ENCODE peak calls at places on chromosomes 16 and 17, in six cellular contexts. Q, V, D, X, K and O are unnamed samples.

GRCh38 chr17:82180776-82181528 is 31.7 kb downstream of the CCDC57 start:
- DNase-seq in Q (no peak), V (no peak), D (no peak), X (no peak), K (no peak), O (no peak)

GRCh38 chr16:27317320-27317719 is 3.5 kb downstream of the IL4R start:
- DNase-seq in Q (no peak), V (no peak), D (no peak), X (no peak), K (no peak), O (no peak)

GRCh38 chr17:80795737-80796136 is 195.9 kb upstream of the CHMP6 start:
- DNase-seq in Q (no peak), V (no peak), D (no peak), X (no peak), K (peak), O (no peak)

GRCh38 chr17:7632492-7632894 is 2.6 kb downstream of the SHBG start:
- DNase-seq in Q (no peak), V (peak), D (no peak), X (peak), K (no peak), O (no peak)

GRCh38 chr17:5020502-5021023 is 14.7 kb downstream of the SLC52A1 start:
- DNase-seq in Q (no peak), V (no peak), D (no peak), X (no peak), K (no peak), O (no peak)

GRCh38 chr16:3654249-3654991 is at the start of gene DNASE1:
- DNase-seq in Q (peak), V (peak), D (peak), X (peak), K (peak), O (peak)

GRCh38 chr16:19168173-19169080 is at the start of gene SYT17:
- DNase-seq in Q (no peak), V (no peak), D (no peak), X (peak), K (peak), O (no peak)

GRCh38 chr17:57566724-57567123 is 178.4 kb downstream of the CCDC182 start:
- DNase-seq in Q (no peak), V (no peak), D (no peak), X (no peak), K (no peak), O (no peak)

GRCh38 chr16:85205747-85206471 is 93.6 kb upstream of the CIBAR2 start:
- DNase-seq in Q (peak), V (peak), D (no peak), X (no peak), K (peak), O (no peak)

GRCh38 chr16:87608400-87608985 is 6.2 kb downstream of the JPH3 start:
- DNase-seq in Q (peak), V (peak), D (no peak), X (peak), K (no peak), O (no peak)

GRCh38 chr17:72373910-72374741 is 253.3 kb downstream of the SOX9 start:
- DNase-seq in Q (no peak), V (no peak), D (no peak), X (no peak), K (peak), O (no peak)

GRCh38 chr17:82097187-82097918 is 683 bp downstream of the FASN start:
- DNase-seq in Q (no peak), V (peak), D (no peak), X (no peak), K (peak), O (peak)

GRCh38 chr17:13616031-13616430 is 14.3 kb upstream of the HS3ST3A1 start:
- DNase-seq in Q (no peak), V (no peak), D (no peak), X (no peak), K (no peak), O (no peak)

GRCh38 chr17:37848690-37849616 is 75.3 kb upstream of the TBC1D3K start:
- DNase-seq in Q (no peak), V (peak), D (peak), X (no peak), K (no peak), O (peak)

GRCh38 chr17:42585353-42585752 is 7.8 kb upstream of the PSMC3IP start:
- DNase-seq in Q (no peak), V (no peak), D (no peak), X (no peak), K (no peak), O (no peak)

GRCh38 chr17:42743595-42744282 is 1.1 kb downstream of the EZH1 start:
- DNase-seq in Q (no peak), V (peak), D (no peak), X (no peak), K (peak), O (no peak)

GRCh38 chr17:14298221-14298994 is 2.5 kb upstream of the HS3ST3B1 start:
- DNase-seq in Q (no peak), V (no peak), D (no peak), X (peak), K (no peak), O (no peak)

GRCh38 chr17:20228860-20229259 is 219.7 kb downstream of the SPECC1 start:
- DNase-seq in Q (no peak), V (no peak), D (no peak), X (no peak), K (no peak), O (no peak)

GRCh38 chr16:51155901-51156810 is 5.1 kb upstream of the SALL1 start:
- DNase-seq in Q (no peak), V (no peak), D (no peak), X (peak), K (peak), O (no peak)

GRCh38 chr17:68346448-68346847 is 55.2 kb downstream of the ARSG start:
- DNase-seq in Q (no peak), V (no peak), D (peak), X (no peak), K (no peak), O (peak)

GRCh38 chr16:88318521-88318920 is 64.2 kb upstream of the ZNF469 start:
- DNase-seq in Q (no peak), V (no peak), D (no peak), X (no peak), K (no peak), O (no peak)

GRCh38 chr16:76287466-76287865 is 10.3 kb downstream of the CNTNAP4 start:
- DNase-seq in Q (no peak), V (no peak), D (no peak), X (no peak), K (no peak), O (no peak)

GRCh38 chr17:43853546-43853945 is 6.6 kb downstream of the CD300LG start:
- DNase-seq in Q (no peak), V (no peak), D (no peak), X (no peak), K (no peak), O (no peak)

GRCh38 chr16:24170407-24170806 is 85.7 kb upstream of the CACNG3 start:
- DNase-seq in Q (no peak), V (no peak), D (no peak), X (no peak), K (no peak), O (no peak)

GRCh38 chr16:11302977-11303376 is 21.8 kb upstream of the PRM1 start:
- DNase-seq in Q (no peak), V (no peak), D (no peak), X (no peak), K (no peak), O (no peak)

GRCh38 chr16:3793161-3793576 is 75.8 kb upstream of the TRAP1 start:
- DNase-seq in Q (no peak), V (peak), D (no peak), X (no peak), K (no peak), O (no peak)

GRCh38 chr17:13638855-13639458 is 37.2 kb upstream of the HS3ST3A1 start:
- DNase-seq in Q (no peak), V (peak), D (no peak), X (no peak), K (no peak), O (no peak)

GRCh38 chr16:9155876-9156275 is 64.4 kb downstream of the HAPSTR1 start:
- DNase-seq in Q (no peak), V (no peak), D (no peak), X (no peak), K (no peak), O (no peak)

GRCh38 chr17:59844884-59845594 is 47.7 kb downstream of the TUBD1 start:
- DNase-seq in Q (no peak), V (no peak), D (no peak), X (no peak), K (no peak), O (no peak)

GRCh38 chr16:22948603-22949368 is 134.8 kb downstream of the HS3ST2 start:
- DNase-seq in Q (peak), V (peak), D (peak), X (peak), K (peak), O (peak)

GRCh38 chr16:51630051-51630450 is 479.0 kb upstream of the SALL1 start:
- DNase-seq in Q (no peak), V (no peak), D (no peak), X (peak), K (no peak), O (no peak)

GRCh38 chr16:11202260-11203091 is 53.5 kb downstream of the SOCS1 start:
- DNase-seq in Q (no peak), V (no peak), D (peak), X (no peak), K (no peak), O (no peak)

DNA sequence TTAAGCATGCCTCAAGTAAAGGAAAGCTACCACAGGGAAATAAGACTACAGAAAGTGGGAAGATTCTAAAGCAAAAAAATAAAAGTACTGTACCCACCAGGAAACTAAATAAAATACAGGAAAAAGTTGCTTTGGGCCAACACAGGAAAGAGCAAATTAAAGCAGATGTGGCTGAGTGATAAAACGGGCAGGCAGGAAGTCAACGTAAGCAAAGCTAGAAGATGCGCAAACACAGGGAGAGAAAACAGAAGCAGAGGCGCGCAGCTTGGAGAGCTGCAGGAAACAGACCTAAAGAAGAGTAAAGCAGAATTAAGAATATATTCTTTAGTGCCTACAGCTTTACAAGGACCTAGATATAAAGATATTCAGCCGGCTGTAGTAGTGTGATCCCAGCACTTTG is 21.7 kb downstream of the USP36 start:
- DNase-seq in Q (no peak), V (peak), D (no peak), X (no peak), K (peak), O (no peak)
- TF ChIP-seq POLR2AphosphoS5 in Q (no peak), V (no peak), D (no peak), X (no peak), K (no peak), O (no peak)

DNA sequence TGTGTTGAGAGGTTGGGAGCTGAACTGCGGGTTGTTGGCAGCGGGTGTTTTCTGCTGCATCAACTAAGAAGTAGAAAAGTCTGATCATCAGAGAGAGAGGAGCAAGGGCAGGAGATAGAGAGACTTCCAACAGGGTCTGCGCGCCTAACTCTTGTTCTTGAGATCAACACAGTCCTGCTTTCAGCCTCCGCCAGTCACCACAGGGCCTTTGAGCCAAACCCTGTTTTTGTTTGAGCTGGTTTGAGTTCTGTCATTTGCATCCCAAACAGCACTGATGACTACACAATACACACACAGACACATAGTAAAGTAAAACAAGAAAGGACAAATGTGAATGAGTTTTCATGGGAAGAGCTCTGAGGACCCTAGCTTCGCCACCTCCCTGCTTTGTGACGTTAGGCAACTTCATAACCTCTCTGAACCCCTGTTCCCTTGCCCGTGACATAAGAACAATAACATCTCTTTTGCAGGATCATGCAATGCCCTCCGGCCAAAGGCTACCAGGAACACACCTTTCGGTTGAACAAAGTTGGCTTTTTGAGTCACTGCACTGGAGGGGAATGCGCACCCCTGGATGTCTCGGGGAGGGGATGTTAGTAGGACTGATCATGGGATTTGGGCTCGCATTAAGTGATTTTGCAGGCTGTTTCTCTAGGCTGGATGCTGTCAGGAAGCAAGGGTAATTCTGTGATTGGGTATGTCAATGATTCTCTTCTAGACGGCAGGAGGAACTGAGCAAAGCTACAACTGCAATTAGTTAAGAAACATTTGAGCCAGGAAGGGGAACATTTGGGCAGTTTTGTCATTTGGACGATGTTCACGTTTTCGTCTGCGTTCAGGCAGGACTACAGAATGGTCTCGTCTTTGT is 92.3 kb downstream of the C16orf78 start:
- DNase-seq in Q (no peak), V (no peak), D (no peak), X (peak), K (no peak), O (no peak)
- TF ChIP-seq GABPA in Q (no peak), V (no peak), D (no peak), X (no peak), K (no peak), O (no peak)

GRCh38 chr16:67628216-67628615 is 16.7 kb upstream of the CARMIL2 start:
- DNase-seq in Q (no peak), V (no peak), D (no peak), X (no peak), K (no peak), O (no peak)

GRCh38 chr16:67636713-67637112 is 8.2 kb upstream of the CARMIL2 start:
- DNase-seq in Q (no peak), V (no peak), D (no peak), X (no peak), K (no peak), O (no peak)

GRCh38 chr16:67637625-67638024 is 7.3 kb upstream of the CARMIL2 start:
- DNase-seq in Q (no peak), V (no peak), D (no peak), X (no peak), K (no peak), O (no peak)

DNA sequence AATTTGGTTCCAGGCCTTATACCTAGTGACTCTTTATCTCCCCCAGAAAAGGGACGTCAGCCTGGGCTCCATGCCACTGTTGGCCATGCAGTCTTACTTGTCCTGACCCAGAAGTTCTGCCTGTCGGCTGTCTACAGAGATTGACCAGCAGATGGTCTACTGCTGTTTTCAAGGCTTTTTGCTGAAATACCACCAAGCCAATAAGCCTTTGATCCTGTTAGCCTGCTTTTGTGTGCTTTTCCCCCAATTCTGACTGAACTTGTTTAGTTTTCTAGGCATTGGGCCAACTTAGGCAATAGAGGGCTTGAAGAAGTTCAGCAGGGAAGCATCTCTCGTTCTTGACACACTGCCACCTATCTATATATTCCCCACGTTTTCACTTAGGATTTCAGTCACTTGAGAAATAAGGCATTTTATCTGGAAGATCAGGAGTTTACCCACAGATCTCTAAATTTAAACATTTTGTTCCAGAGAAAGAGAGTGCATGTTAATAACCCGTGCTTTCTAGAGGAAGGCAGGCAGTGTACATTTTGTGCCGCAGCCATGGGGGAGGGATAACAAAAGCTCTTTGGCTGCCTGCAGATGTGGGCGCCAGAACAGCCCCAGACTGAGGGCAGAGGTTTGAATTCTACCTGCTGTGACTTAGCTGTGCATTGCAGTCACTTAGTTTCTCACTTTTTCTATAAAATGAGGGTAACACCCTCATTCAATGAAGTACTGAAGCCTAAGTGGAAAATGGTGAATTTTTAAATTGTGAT is 12.3 kb upstream of the CARMIL2 start:
- DNase-seq in Q (peak), V (no peak), D (no peak), X (no peak), K (no peak), O (no peak)
- TF ChIP-seq POLR2AphosphoS5 in Q (no peak), V (no peak), D (no peak), X (no peak), K (no peak), O (no peak)

GRCh38 chr16:66898933-66899309 is 18.6 kb downstream of the PDP2 start:
- DNase-seq in Q (no peak), V (no peak), D (no peak), X (no peak), K (no peak), O (no peak)

GRCh38 chr16:66898207-66898606 is 17.9 kb downstream of the PDP2 start:
- DNase-seq in Q (no peak), V (no peak), D (no peak), X (no peak), K (no peak), O (no peak)

GRCh38 chr16:66899945-66900688 is 18.6 kb downstream of the CDH16 start:
- DNase-seq in Q (peak), V (peak), D (no peak), X (no peak), K (peak), O (peak)

GRCh38 chr16:66900721-66901441 is 17.8 kb downstream of the CDH16 start:
- DNase-seq in Q (no peak), V (peak), D (no peak), X (no peak), K (peak), O (no peak)

GRCh38 chr16:66899310-66899944 is 19.1 kb downstream of the PDP2 start:
- DNase-seq in Q (no peak), V (peak), D (no peak), X (no peak), K (peak), O (no peak)
- TF ChIP-seq GABPA in Q (no peak), V (no peak), D (no peak), X (no peak), K (no peak), O (no peak)

GRCh38 chr17:1083451-1084187 is 86.7 kb downstream of the TIMM22 start:
- DNase-seq in Q (no peak), V (no peak), D (no peak), X (no peak), K (no peak), O (no peak)

GRCh38 chr17:1089915-1090314 is 89.9 kb downstream of the ABR start:
- DNase-seq in Q (no peak), V (no peak), D (no peak), X (no peak), K (no peak), O (peak)

GRCh38 chr17:1090454-1091189 is 89.2 kb downstream of the ABR start:
- DNase-seq in Q (no peak), V (no peak), D (no peak), X (no peak), K (no peak), O (no peak)

GRCh38 chr17:1091190-1091534 is 88.6 kb downstream of the ABR start:
- DNase-seq in Q (no peak), V (no peak), D (no peak), X (no peak), K (no peak), O (no peak)

DNA sequence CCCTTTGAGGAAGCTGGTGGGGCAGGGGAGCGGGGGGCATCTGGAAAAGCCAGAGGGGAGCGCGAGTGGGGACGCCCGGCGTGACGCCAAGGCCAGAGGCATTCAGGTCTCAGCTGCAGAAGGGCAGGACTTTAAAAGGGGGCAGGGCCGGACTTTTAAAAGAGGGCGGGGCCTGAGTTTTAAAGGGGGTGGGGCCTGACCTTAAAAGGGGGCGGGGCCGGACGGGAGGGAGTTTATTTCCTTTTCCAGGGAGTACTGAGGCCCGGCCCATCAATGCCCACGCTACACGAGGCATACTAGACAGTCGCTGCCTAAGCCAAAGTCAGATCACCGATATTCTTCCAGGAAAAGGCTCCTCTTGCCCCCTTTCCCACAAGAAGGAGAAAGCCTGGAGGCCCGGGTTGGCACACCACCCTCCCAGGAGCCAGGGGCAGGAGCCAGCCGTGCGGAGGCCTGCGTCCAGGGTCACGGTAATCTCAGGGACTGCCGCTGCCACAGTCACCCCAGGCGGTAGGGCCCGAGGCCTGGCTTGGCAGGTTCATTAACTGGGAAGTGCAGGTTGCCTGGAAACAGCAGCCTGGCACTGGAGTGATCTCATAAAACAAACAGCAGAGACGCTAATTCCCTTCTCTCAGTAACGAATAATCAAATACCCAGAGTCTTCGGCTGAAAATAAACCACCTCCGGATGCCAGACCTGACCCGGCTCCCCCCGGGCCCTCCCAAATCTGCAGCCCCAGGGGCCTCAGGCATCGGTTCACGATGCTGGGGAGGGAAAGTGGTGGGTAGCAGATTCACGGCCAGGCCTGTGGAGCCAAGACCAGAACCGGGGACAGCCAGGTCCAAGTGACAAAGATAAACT is 90.7 kb downstream of the TIMM22 start:
- DNase-seq in Q (no peak), V (peak), D (no peak), X (peak), K (peak), O (no peak)
- TF ChIP-seq POLR2AphosphoS5 in Q (no peak), V (no peak), D (no peak), X (no peak), K (peak), O (no peak)